ENCODE peak calls at places on chromosome 10, in six cellular contexts. B, F, Y, S, W and L are unnamed samples.
A peak's percentile ranks its signal among the peaks of the same experiment; 100 is the strongest.

GRCh38 chr10:31204090-31204489 is 114.9 kb upstream of the ZEB1 start:
- DNase-seq in B (peak; percentile 24), F (no peak), Y (no peak), S (no peak), W (no peak), L (no peak)

GRCh38 chr10:58585425-58585824 is 72.8 kb downstream of the BICC1 start:
- DNase-seq in B (no peak), F (no peak), Y (no peak), S (no peak), W (no peak), L (no peak)

GRCh38 chr10:11672836-11673235 is 61.4 kb upstream of the USP6NL start:
- DNase-seq in B (no peak), F (no peak), Y (no peak), S (no peak), W (no peak), L (no peak)

GRCh38 chr10:35876248-35876647 is 234.2 kb upstream of the FZD8 start:
- DNase-seq in B (peak; percentile 41), F (no peak), Y (no peak), S (no peak), W (peak; percentile 10), L (no peak)

GRCh38 chr10:13790196-13790595 is 203.4 kb downstream of the PRPF18 start:
- DNase-seq in B (no peak), F (no peak), Y (no peak), S (no peak), W (no peak), L (no peak)

GRCh38 chr10:13942030-13942429 is 355.3 kb downstream of the PRPF18 start:
- DNase-seq in B (no peak), F (no peak), Y (no peak), S (no peak), W (no peak), L (no peak)

GRCh38 chr10:69874464-69874863 is 72.8 kb downstream of the COL13A1 start:
- DNase-seq in B (peak; percentile 75), F (no peak), Y (no peak), S (no peak), W (peak; percentile 69), L (peak; percentile 64)

GRCh38 chr10:88661018-88661417 is 3.2 kb upstream of the LIPF start:
- DNase-seq in B (no peak), F (no peak), Y (no peak), S (no peak), W (no peak), L (no peak)

GRCh38 chr10:35378547-35379210 is 42.4 kb downstream of the CCNY start:
- DNase-seq in B (peak; percentile 68), F (no peak), Y (no peak), S (no peak), W (no peak), L (no peak)

GRCh38 chr10:91683976-91684375 is 51.1 kb upstream of the PPP1R3C start:
- DNase-seq in B (peak; percentile 61), F (no peak), Y (no peak), S (no peak), W (peak; percentile 60), L (peak; percentile 86)

GRCh38 chr10:43436291-43437140 is at the start of gene ZNF487:
- DNase-seq in B (peak; percentile 83), F (peak; percentile 90), Y (peak; percentile 87), S (peak; percentile 82), W (peak; percentile 82), L (peak; percentile 82)
- TF ChIP-seq CTCF in B (peak; percentile 23), F (peak; percentile 35), Y (no peak), S (peak; percentile 37), W (peak; percentile 18), L (no peak)

GRCh38 chr10:111410740-111411139 is 333.9 kb downstream of the ADRA2A start:
- DNase-seq in B (no peak), F (no peak), Y (no peak), S (no peak), W (no peak), L (no peak)
- H3K27ac ChIP-seq in B (no peak overlapping the region), F (no peak overlapping the region), Y (no peak overlapping the region), S (no peak overlapping the region), W (no peak overlapping the region), L (no peak overlapping the region)

DNA sequence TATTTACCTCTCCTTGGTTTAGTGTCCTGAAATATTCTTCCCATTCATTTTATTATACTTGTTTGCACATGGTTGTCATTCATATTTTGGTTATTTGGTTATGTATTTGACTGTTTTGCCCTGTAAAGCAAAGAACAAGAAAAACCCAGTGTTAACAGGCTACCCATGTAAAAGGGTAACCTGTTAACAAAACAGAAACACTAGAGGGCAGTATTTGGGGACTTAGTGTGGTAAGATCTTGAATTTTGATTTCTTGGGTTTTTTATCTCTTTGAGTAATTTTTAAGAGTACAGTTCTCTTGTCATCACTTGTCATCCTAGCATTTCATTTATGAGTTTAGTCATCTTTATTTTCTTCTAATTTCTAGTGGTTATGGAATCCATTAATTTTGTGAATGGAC is 51.3 kb downstream of the POLL start:
- DNase-seq in B (no peak), F (no peak), Y (no peak), S (no peak), W (peak; percentile 49), L (peak; percentile 43)
- TF ChIP-seq CTCF in B (peak; percentile 32), F (peak; percentile 34), Y (peak; percentile 70), S (peak; percentile 19), W (peak; percentile 73), L (peak; percentile 42)

GRCh38 chr10:103799341-103799740 is 56.0 kb downstream of the SH3PXD2A start:
- DNase-seq in B (no peak), F (no peak), Y (no peak), S (no peak), W (no peak), L (no peak)

GRCh38 chr10:103800789-103801540 is 54.4 kb downstream of the SH3PXD2A start:
- DNase-seq in B (no peak), F (no peak), Y (no peak), S (peak; percentile 46), W (no peak), L (no peak)

GRCh38 chr10:103798511-103798910 is 56.9 kb downstream of the SH3PXD2A start:
- DNase-seq in B (no peak), F (no peak), Y (no peak), S (no peak), W (no peak), L (no peak)

GRCh38 chr10:103802081-103802480 is 53.3 kb downstream of the SH3PXD2A start:
- DNase-seq in B (no peak), F (no peak), Y (no peak), S (no peak), W (no peak), L (no peak)

DNA sequence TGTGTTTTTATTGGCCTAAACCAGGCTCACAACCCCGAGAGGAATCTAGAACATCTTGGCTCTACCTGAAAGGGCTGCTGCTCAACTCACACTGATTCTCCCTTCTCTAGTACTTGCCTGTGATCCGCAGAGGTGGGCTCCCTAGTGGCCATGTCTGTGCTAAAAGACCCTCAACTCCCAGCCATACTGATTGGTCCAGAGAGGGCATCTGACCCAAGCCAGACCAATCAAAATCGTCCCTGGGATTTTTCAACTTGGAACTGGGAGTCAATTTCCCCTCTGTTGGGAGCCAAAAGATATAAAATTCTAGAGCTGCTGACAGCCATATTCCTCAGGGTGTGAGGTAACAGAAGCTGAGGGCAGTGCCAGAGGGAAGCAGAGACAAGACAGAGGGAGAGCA is 55.3 kb downstream of the SH3PXD2A start:
- DNase-seq in B (no peak), F (no peak), Y (no peak), S (no peak), W (no peak), L (no peak)
- H3K27ac ChIP-seq in B (no peak overlapping the region), F (no peak overlapping the region), Y (no peak overlapping the region), S (no peak overlapping the region), W (no peak overlapping the region), L (peak overlapping the region; percentile 38)

DNA sequence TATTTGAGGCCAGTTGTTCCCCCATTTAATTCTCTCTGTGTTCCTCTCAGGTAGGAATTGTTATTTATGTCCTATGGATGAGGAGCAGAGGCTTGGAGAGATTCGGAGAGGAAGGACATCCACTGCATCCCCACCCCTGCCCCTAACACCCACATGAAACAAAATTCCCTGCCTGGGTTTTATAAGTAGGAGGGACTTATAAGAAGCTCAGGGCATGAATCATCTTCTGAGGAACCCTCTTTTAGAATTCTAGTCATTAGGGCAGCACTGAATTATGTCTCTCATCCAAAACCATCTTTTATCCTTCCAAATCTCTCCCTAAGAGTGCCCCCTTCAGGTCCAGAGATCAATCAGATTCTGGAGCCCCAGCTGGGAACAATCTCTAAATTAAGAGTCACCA is 5.0 kb downstream of the CHAT start:
- DNase-seq in B (no peak), F (no peak), Y (no peak), S (no peak), W (no peak), L (no peak)
- TF ChIP-seq CTCF in B (no peak), F (no peak), Y (no peak), S (no peak), W (no peak), L (no peak)

GRCh38 chr10:29208816-29209215 is 80.1 kb upstream of the LYZL1 start:
- DNase-seq in B (no peak), F (no peak), Y (no peak), S (no peak), W (no peak), L (no peak)
- H3K27ac ChIP-seq in B (no peak overlapping the region), F (no peak overlapping the region), Y (no peak overlapping the region), S (no peak overlapping the region), W (no peak overlapping the region), L (no peak overlapping the region)

GRCh38 chr10:97612386-97612785 is 20.9 kb downstream of the MORN4 start:
- DNase-seq in B (peak; percentile 53), F (no peak), Y (no peak), S (peak; percentile 13), W (peak; percentile 85), L (peak; percentile 87)
- TF ChIP-seq CTCF in B (peak; percentile 48), F (peak; percentile 49), Y (no peak), S (peak; percentile 65), W (peak; percentile 85), L (peak; percentile 57)

GRCh38 chr10:33706746-33707145 is 372.3 kb upstream of the NRP1 start:
- DNase-seq in B (no peak), F (no peak), Y (no peak), S (no peak), W (no peak), L (no peak)

GRCh38 chr10:33706191-33706590 is 371.7 kb upstream of the NRP1 start:
- DNase-seq in B (peak; percentile 71), F (no peak), Y (no peak), S (no peak), W (no peak), L (peak; percentile 41)

DNA sequence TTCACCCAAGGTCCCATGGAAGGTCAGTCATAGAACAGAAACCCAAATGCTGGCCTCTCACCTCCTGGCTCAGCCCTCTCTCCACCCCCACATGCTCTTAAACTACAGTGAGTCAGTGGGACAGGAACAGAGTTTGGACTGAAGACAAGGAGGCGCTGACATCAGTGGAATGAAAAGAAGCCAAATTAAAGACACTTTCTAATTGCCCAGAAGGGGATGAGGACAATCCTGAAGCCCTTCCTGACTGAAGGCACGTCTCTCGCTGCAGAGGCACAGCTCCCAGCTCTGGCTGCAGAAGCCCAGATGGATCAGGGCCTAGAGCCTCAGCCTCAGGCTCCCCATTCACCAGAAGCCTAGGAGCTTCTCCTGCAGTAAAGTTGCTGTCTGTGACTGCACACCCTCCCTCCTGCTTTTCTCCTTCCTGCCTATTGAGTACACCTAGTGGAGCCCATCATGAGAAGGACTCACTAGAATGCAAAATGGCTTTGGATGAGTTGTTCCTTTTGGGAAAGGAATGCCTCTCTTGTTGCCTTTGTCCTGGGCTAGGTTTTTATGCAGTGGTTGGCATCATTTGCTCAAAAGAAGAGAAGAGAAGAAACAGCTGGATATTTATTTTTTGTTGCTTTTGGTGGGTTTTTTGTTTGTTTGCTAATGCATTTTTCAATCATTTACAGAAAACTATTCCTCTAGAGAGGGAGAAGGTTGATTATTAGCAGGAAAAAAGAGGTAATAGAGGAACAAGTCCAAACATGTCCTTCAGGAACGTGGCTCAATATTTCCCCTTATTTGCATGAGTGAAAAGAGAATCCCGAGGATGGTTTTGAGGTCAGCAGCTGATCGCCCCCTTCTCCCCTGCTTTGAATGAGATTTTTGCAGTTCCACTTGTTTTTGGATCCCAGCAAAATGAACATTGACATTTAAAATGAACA is 369.7 kb upstream of the NRP1 start:
- DNase-seq in B (no peak), F (no peak), Y (no peak), S (no peak), W (no peak), L (peak; percentile 20)
- H3K27ac ChIP-seq in B (no peak overlapping the region), F (no peak overlapping the region), Y (no peak overlapping the region), S (no peak overlapping the region), W (peak overlapping the region; percentile 46), L (no peak overlapping the region)